ENCODE peak calls at places on chromosomes 3 and 15, in seven cellular contexts. B is mucosa of descending colon; X is psoas muscle; C is stimulated activated CD8-positive, alpha-beta memory T cell treated with anti-CD3 and anti-CD28 coated beads, Interleukin-15, amount 100 ng/mL, for 1 hour; W is H9; K is HTR-8/SVneo; R is Calu3. L is an unnamed sample.

GRCh38 chr3:11037241-11037873 is 44.8 kb downstream of the SLC6A1 start:
- DNase-seq in B (no peak), X (no peak), C (no peak), W (no peak), K (no peak), R (no peak), L (no peak)

GRCh38 chr3:196517919-196518318 is 2.8 kb upstream of the SMCO1 start:
- DNase-seq in B (no peak), X (no peak), C (no peak), W (peak), K (no peak), R (peak), L (no peak)

GRCh38 chr3:164460851-164461250 is 617.4 kb downstream of the SI start:
- DNase-seq in B (no peak), X (no peak), C (no peak), W (no peak), K (no peak), R (no peak), L (no peak)

GRCh38 chr15:77266708-77267387 is 153.1 kb downstream of the PEAK1 start:
- DNase-seq in B (no peak), X (no peak), C (no peak), W (peak), K (peak), R (no peak), L (no peak)

GRCh38 chr3:171306631-171307030 is 153.6 kb downstream of the TNIK start:
- DNase-seq in B (peak), X (peak), C (no peak), W (no peak), K (no peak), R (no peak), L (no peak)

GRCh38 chr3:38454884-38455638 is 1.4 kb downstream of the ACVR2B start:
- DNase-seq in B (peak), X (peak), C (no peak), W (peak), K (peak), R (peak), L (peak)

GRCh38 chr3:14472471-14473351 is 67.4 kb downstream of the GRIP2 start:
- DNase-seq in B (peak), X (no peak), C (no peak), W (peak), K (peak), R (peak), L (peak)

GRCh38 chr3:52310861-52311566 is 5.1 kb upstream of the DNAH1 start:
- DNase-seq in B (no peak), X (no peak), C (no peak), W (no peak), K (no peak), R (no peak), L (no peak)

GRCh38 chr3:77449459-77449858 is 409.6 kb downstream of the ROBO2 start:
- DNase-seq in B (no peak), X (no peak), C (no peak), W (no peak), K (no peak), R (no peak), L (no peak)

GRCh38 chr15:70722266-70723123 is 40.9 kb downstream of the UACA start:
- DNase-seq in B (no peak), X (no peak), C (no peak), W (no peak), K (peak), R (no peak), L (no peak)

GRCh38 chr15:69305204-69305931 is 6.7 kb downstream of the PAQR5 start:
- DNase-seq in B (peak), X (peak), C (no peak), W (no peak), K (peak), R (peak), L (no peak)

GRCh38 chr3:115999598-115999997 is 376.3 kb downstream of the GAP43 start:
- DNase-seq in B (no peak), X (no peak), C (no peak), W (peak), K (no peak), R (no peak), L (no peak)

GRCh38 chr3:51686512-51687215 is 15.6 kb downstream of the TEX264 start:
- DNase-seq in B (peak), X (peak), C (peak), W (peak), K (no peak), R (no peak), L (no peak)

GRCh38 chr15:51093865-51094605 is 671 bp downstream of the TNFAIP8L3 start:
- DNase-seq in B (peak), X (peak), C (no peak), W (no peak), K (peak), R (peak), L (peak)

GRCh38 chr3:71064976-71065763 is 518.4 kb downstream of the FOXP1 start:
- DNase-seq in B (peak), X (peak), C (peak), W (peak), K (no peak), R (peak), L (peak)

GRCh38 chr3:178777718-178778411 is 241.6 kb downstream of the KCNMB2 start:
- DNase-seq in B (no peak), X (no peak), C (no peak), W (no peak), K (peak), R (no peak), L (no peak)

GRCh38 chr3:136862611-136862951 is 573 bp downstream of the NCK1 start:
- DNase-seq in B (peak), X (peak), C (no peak), W (peak), K (peak), R (peak), L (peak)

L was measured in ovary.